ENCODE peak calls at places on chromosomes 4 and X, in five cellular contexts. X, F, E, R and O are unnamed samples.

GRCh38 chr4:22597471-22597870 is 81.6 kb upstream of the ADGRA3 start:
- DNase-seq in X (no peak), F (no peak), E (no peak), R (no peak), O (no peak)

GRCh38 chr4:6546681-6547447 is 28.1 kb upstream of the MAN2B2 start:
- DNase-seq in X (no peak), F (peak), E (peak), R (no peak), O (peak)

GRCh38 chr4:169665039-169665732 is 44.8 kb downstream of the CLCN3 start:
- DNase-seq in X (no peak), F (no peak), E (no peak), R (no peak), O (no peak)

GRCh38 chrX:107675823-107676555 is 47.7 kb downstream of the PRPS1 start:
- DNase-seq in X (no peak), F (no peak), E (peak), R (peak), O (no peak)

GRCh38 chr4:168374772-168375523 is 56.4 kb upstream of the DDX60 start:
- DNase-seq in X (no peak), F (no peak), E (no peak), R (no peak), O (no peak)

GRCh38 chrX:41475166-41475565 is 28.0 kb downstream of the NYX start:
- DNase-seq in X (no peak), F (no peak), E (no peak), R (no peak), O (no peak)

GRCh38 chr4:40211224-40212185 is 14.7 kb downstream of the RHOH start:
- DNase-seq in X (no peak), F (no peak), E (no peak), R (no peak), O (no peak)

GRCh38 chrX:44025611-44026010 is 52.4 kb upstream of the NDP start:
- DNase-seq in X (no peak), F (no peak), E (peak), R (no peak), O (no peak)

GRCh38 chrX:121356850-121357171 is 309.4 kb downstream of the GLUD2 start:
- DNase-seq in X (no peak), F (no peak), E (no peak), R (no peak), O (no peak)

GRCh38 chr4:168743576-168743975 is 246.7 kb downstream of the PALLD start:
- DNase-seq in X (no peak), F (no peak), E (peak), R (no peak), O (no peak)

GRCh38 chrX:50111762-50112161 is 89.0 kb downstream of the AKAP4 start:
- DNase-seq in X (no peak), F (no peak), E (no peak), R (no peak), O (no peak)

GRCh38 chr4:40405194-40405593 is 70.1 kb downstream of the CHRNA9 start:
- DNase-seq in X (no peak), F (no peak), E (no peak), R (no peak), O (no peak)

GRCh38 chrX:14616876-14617275 is 87.5 kb downstream of the GLRA2 start:
- DNase-seq in X (no peak), F (no peak), E (peak), R (no peak), O (no peak)

GRCh38 chr4:100421356-100421978 is 96.4 kb downstream of the EMCN start:
- DNase-seq in X (no peak), F (no peak), E (peak), R (no peak), O (no peak)

GRCh38 chr4:98512918-98513317 is 145.5 kb downstream of the TSPAN5 start:
- DNase-seq in X (no peak), F (no peak), E (no peak), R (no peak), O (no peak)

GRCh38 chrX:106932492-106932923 is 12.3 kb downstream of the CLDN2 start:
- DNase-seq in X (no peak), F (no peak), E (peak), R (no peak), O (no peak)

GRCh38 chrX:40094900-40095587 is 2.7 kb downstream of the BCOR start:
- DNase-seq in X (no peak), F (no peak), E (no peak), R (no peak), O (no peak)

DNA sequence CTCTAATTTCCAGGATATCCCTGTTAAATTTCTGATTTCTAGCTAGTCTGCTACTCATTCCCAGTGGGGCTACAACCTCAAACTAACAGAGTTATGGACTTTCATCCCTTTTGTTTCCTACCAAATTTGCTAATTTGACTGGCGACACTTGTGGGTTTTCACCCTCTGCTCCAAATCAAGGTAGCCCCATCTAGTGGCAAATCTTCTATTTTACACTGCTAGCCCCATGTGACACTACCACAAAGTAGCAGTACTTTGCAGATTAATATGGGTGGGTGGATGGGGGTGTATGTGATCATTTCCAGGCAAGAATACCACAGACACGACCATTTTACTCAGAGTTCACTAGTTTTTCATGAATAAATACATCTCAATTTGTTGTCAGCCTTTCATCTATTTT is 150.3 kb downstream of the MSL3 start:
- DNase-seq in X (no peak), F (no peak), E (peak), R (no peak), O (peak)
- TF ChIP-seq CTCF in X (peak), F (no peak), E (peak), R (no peak), O (no peak)

GRCh38 chr4:84490663-84491062 is 8.4 kb downstream of the NKX6-1 start:
- DNase-seq in X (no peak), F (no peak), E (no peak), R (no peak), O (no peak)
- TF ChIP-seq CTCF in X (no peak), F (no peak), E (no peak), R (no peak), O (no peak)

GRCh38 chr4:90120815-90121214 is 6.4 kb upstream of the CCSER1 start:
- DNase-seq in X (no peak), F (no peak), E (no peak), R (no peak), O (no peak)

GRCh38 chr4:90121961-90122748 is 5.0 kb upstream of the CCSER1 start:
- DNase-seq in X (no peak), F (no peak), E (peak), R (no peak), O (no peak)

GRCh38 chr4:90118547-90119211 is 8.5 kb upstream of the CCSER1 start:
- DNase-seq in X (no peak), F (no peak), E (no peak), R (no peak), O (no peak)

GRCh38 chr4:90120037-90120436 is 7.2 kb upstream of the CCSER1 start:
- DNase-seq in X (no peak), F (no peak), E (no peak), R (no peak), O (no peak)
- TF ChIP-seq CTCF in X (peak), F (no peak), E (no peak), R (no peak), O (peak)

GRCh38 chr4:138919094-138919936 is 96.3 kb upstream of the NOCT start:
- DNase-seq in X (peak), F (peak), E (peak), R (no peak), O (peak)
- TF ChIP-seq CTCF in X (peak), F (peak), E (peak), R (peak), O (no peak)

GRCh38 chr4:125750827-125751466 is 436.2 kb downstream of the FAT4 start:
- DNase-seq in X (no peak), F (no peak), E (peak), R (no peak), O (no peak)
- TF ChIP-seq CTCF in X (peak), F (no peak), E (peak), R (no peak), O (no peak)

GRCh38 chr4:74738756-74739155 is 55.6 kb downstream of the BTC start:
- DNase-seq in X (no peak), F (no peak), E (peak), R (no peak), O (no peak)
- TF ChIP-seq CTCF in X (no peak), F (no peak), E (no peak), R (no peak), O (no peak)

GRCh38 chrX:138986235-138986634 is 274.7 kb upstream of the FGF13 start:
- DNase-seq in X (no peak), F (no peak), E (no peak), R (no peak), O (no peak)
- TF ChIP-seq CTCF in X (no peak), F (no peak), E (no peak), R (no peak), O (no peak)

DNA sequence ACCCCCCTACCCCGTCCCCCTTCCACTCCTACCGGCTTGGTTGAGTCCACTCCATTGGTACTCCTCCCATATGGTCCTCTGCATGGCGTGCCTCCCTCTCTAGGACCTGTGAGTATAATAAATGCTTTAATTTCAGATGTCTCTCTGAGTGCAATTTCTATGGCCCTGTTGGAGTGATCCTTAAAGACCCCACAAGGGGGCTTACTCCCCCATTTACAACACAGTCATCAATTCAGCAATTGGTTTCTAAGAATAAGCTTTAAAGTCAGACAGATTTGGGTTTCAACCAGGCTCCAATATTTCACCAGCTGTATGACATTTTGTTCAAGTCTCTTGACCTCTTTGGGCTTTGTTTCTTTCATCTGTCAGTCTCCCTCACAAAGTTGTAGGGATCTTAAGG is 38.7 kb downstream of the TFDP3 start:
- DNase-seq in X (no peak), F (no peak), E (no peak), R (no peak), O (no peak)
- TF ChIP-seq CTCF in X (no peak), F (no peak), E (no peak), R (no peak), O (no peak)

GRCh38 chr4:54678826-54679225 is 21.1 kb downstream of the KIT start:
- DNase-seq in X (no peak), F (no peak), E (no peak), R (no peak), O (no peak)

GRCh38 chr4:54677853-54678650 is 20.3 kb downstream of the KIT start:
- DNase-seq in X (no peak), F (no peak), E (no peak), R (no peak), O (no peak)

GRCh38 chr4:54676062-54676461 is 18.3 kb downstream of the KIT start:
- DNase-seq in X (no peak), F (no peak), E (no peak), R (no peak), O (no peak)

GRCh38 chr4:54677416-54677815 is 19.7 kb downstream of the KIT start:
- DNase-seq in X (no peak), F (no peak), E (no peak), R (no peak), O (no peak)
- TF ChIP-seq CTCF in X (no peak), F (no peak), E (no peak), R (no peak), O (no peak)

DNA sequence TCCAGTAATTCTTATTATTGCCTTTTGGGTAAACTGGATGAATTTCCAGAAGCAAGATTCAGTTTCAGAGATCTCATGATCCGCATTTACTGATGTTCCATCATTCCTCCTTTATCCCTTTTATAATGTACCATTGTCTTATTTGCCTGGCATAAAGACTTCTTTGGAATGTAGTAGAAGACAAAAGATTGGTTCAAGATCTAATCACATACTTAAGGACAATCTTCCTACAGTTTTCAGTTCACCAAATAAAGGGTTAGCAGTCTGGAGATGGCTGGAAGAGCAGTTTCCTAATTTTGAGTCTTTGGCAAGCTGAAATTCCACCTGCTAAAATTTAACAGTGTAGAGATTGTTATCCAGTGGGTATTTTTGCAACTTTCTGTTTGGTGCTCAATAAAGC is 30.9 kb upstream of the HAND2 start:
- DNase-seq in X (no peak), F (no peak), E (no peak), R (no peak), O (no peak)
- TF ChIP-seq CTCF in X (no peak), F (no peak), E (no peak), R (no peak), O (no peak)